ENCODE peak calls at places on chromosomes 11 and 22, in eight cellular contexts. H is Caki2; V is heart left ventricle; R is bronchial epithelial cell; Y is activated CD4-positive, alpha-beta T cell treated with anti-CD3 and anti-CD28 coated beads for 1 hour; I is HFF-Myc; K is cardiac septum; C is mesendoderm. T is an unnamed sample.

GRCh38 chr22:23305321-23305910 is 125.1 kb downstream of the BCR start:
- DNase-seq in C (no peak), Y (no peak), H (no peak), R (peak; percentile 49), I (no peak), K (no peak), V (no peak), T (peak; percentile 79)

GRCh38 chr11:68302256-68303054 is 9.9 kb upstream of the LRP5 start:
- DNase-seq in I (no peak), K (no peak), Y (no peak), C (no peak), V (no peak), H (peak; percentile 38), R (peak; percentile 54), T (peak; percentile 50)

GRCh38 chr11:60927600-60927999 is 3.3 kb downstream of the TMEM132A start:
- DNase-seq in R (no peak), K (no peak), C (no peak), H (no peak), V (no peak), I (no peak), Y (no peak), T (peak; percentile 77)

GRCh38 chr11:126766425-126766824 is 234.1 kb downstream of the KIRREL3 start:
- DNase-seq in K (no peak), R (no peak), C (peak; percentile 8), V (no peak), H (no peak), Y (no peak), I (no peak), T (no peak)

GRCh38 chr11:101862410-101863233 is 52.2 kb upstream of the CEP126 start:
- DNase-seq in H (peak; percentile 51), R (peak; percentile 49), C (peak; percentile 90), V (peak; percentile 25), I (peak; percentile 44), Y (no peak), K (no peak), T (no peak)

GRCh38 chr22:24694971-24695928 is 79.3 kb downstream of the PIWIL3 start:
- DNase-seq in V (no peak), H (no peak), R (no peak), I (no peak), Y (no peak), C (no peak), K (no peak), T (no peak)

GRCh38 chr11:28463826-28464225 is 355.6 kb downstream of the METTL15 start:
- DNase-seq in H (no peak), R (peak; percentile 58), I (no peak), Y (no peak), K (no peak), V (no peak), C (no peak), T (no peak)

GRCh38 chr22:48605125-48605524 is 1222.5 kb downstream of the BRD1 start:
- DNase-seq in R (no peak), K (no peak), H (no peak), Y (no peak), I (no peak), C (no peak), V (no peak), T (no peak)

GRCh38 chr11:31652528-31652927 is 143.0 kb downstream of the ELP4 start:
- DNase-seq in C (no peak), I (no peak), R (peak; percentile 5), Y (no peak), K (no peak), V (no peak), H (no peak), T (no peak)

GRCh38 chr11:27312110-27312509 is 50.9 kb downstream of the CCDC34 start:
- DNase-seq in Y (no peak), H (peak; percentile 60), I (no peak), C (no peak), V (no peak), R (peak; percentile 7), K (no peak), T (no peak)

GRCh38 chr22:20635227-20635591 is 127.8 kb downstream of the MED15 start:
- DNase-seq in C (no peak), I (no peak), H (no peak), R (no peak), K (no peak), V (no peak), Y (no peak), T (no peak)

GRCh38 chr11:16792426-16792825 is 54.0 kb downstream of the C11orf58 start:
- DNase-seq in R (no peak), K (no peak), I (no peak), Y (no peak), C (no peak), V (no peak), H (no peak), T (no peak)

GRCh38 chr11:67558084-67558772 is 25.4 kb upstream of the GSTP1 start:
- DNase-seq in R (no peak), K (peak; percentile 86), V (peak; percentile 77), Y (no peak), I (no peak), H (peak; percentile 86), C (no peak), T (no peak)

GRCh38 chr11:13368041-13368446 is 90.5 kb downstream of the BMAL1 start:
- DNase-seq in R (peak; percentile 23), C (no peak), Y (no peak), I (no peak), V (no peak), K (no peak), H (peak; percentile 81), T (no peak)

GRCh38 chr11:61056566-61056965 is 45.7 kb upstream of the CD5 start:
- DNase-seq in R (no peak), I (no peak), Y (no peak), C (peak; percentile 53), H (no peak), K (no peak), V (no peak), T (no peak)

GRCh38 chr22:40479887-40480538 is 109.6 kb downstream of the SGSM3 start:
- DNase-seq in I (no peak), V (no peak), K (no peak), C (no peak), R (peak; percentile 80), Y (no peak), H (no peak), T (no peak)

GRCh38 chr11:103024086-103024485 is 67.9 kb downstream of the DCUN1D5 start:
- DNase-seq in H (no peak), K (no peak), Y (no peak), V (no peak), C (no peak), R (no peak), I (no peak), T (no peak)

GRCh38 chr11:36425593-36426206 is 84.4 kb downstream of the TRAF6 start:
- DNase-seq in R (no peak), C (no peak), Y (no peak), H (no peak), V (no peak), K (no peak), I (no peak), T (no peak)

GRCh38 chr11:33557201-33557600 is 143.4 kb downstream of the C11orf91 start:
- DNase-seq in H (no peak), Y (no peak), K (no peak), C (peak; percentile 34), I (no peak), R (peak; percentile 91), V (no peak), T (no peak)

GRCh38 chr11:61833926-61834277 is 5.8 kb downstream of the FADS2 start:
- DNase-seq in I (no peak), H (no peak), K (no peak), Y (no peak), R (no peak), V (peak; percentile 18), C (peak; percentile 57), T (no peak)

GRCh38 chr22:20591660-20592310 is 84.4 kb downstream of the MED15 start:
- DNase-seq in Y (no peak), R (peak; percentile 7), I (no peak), K (no peak), V (no peak), C (peak; percentile 45), H (no peak), T (peak; percentile 85)

T was measured in chondrocyte.